ENCODE peak calls at places on chromosomes 11 and 22, in ten cellular contexts. C is PC-9, S is GM23338, Z is fibroblast of lung, B is psoas muscle, F is stomach, J is RWPE2, R is colonic mucosa, I is lung, H is BJ. N is an unnamed sample. For H3K27me3, the result is how much of the 10 kb centered on the place peaks cover.

GRCh38 chr11:5289696-5290095 is 12.1 kb downstream of the OR51B4 start:
- DNase-seq in F (no peak), J (no peak), S (no peak), B (no peak), H (no peak), R (no peak), I (no peak), C (no peak), Z (no peak), N (no peak)

GRCh38 chr11:57662893-57663292 is 5.0 kb upstream of the ZDHHC5 start:
- DNase-seq in S (peak), R (no peak), F (no peak), H (no peak), C (peak), B (no peak), I (no peak), Z (no peak), J (no peak), N (no peak)

GRCh38 chr22:39266398-39267030 is 21.7 kb upstream of the PDGFB start:
- DNase-seq in R (no peak), S (no peak), F (no peak), B (no peak), I (no peak), Z (peak), C (peak), H (no peak), J (no peak), N (peak)

GRCh38 chr22:18968011-18968749 is 32.1 kb upstream of the PRODH start:
- DNase-seq in Z (peak), H (no peak), J (no peak), B (peak), C (no peak), F (no peak), I (no peak), S (peak), R (no peak), N (no peak)

GRCh38 chr11:96102664-96103068 is 178.8 kb upstream of the MTMR2 start:
- DNase-seq in S (no peak), B (no peak), I (no peak), J (no peak), Z (peak), F (no peak), R (no peak), C (peak), H (peak), N (no peak)

GRCh38 chr11:103959279-103959930 is 77.0 kb upstream of the DDI1 start:
- DNase-seq in Z (no peak), I (no peak), F (no peak), S (no peak), H (peak), B (no peak), C (no peak), R (no peak), J (no peak), N (peak)

GRCh38 chr11:12827929-12828812 is 153.9 kb downstream of the TEAD1 start:
- DNase-seq in S (peak), Z (peak), H (no peak), I (no peak), F (peak), R (peak), B (no peak), J (no peak), C (peak), N (no peak)

GRCh38 chr11:11668293-11668692 is 46.5 kb upstream of the GALNT18 start:
- DNase-seq in I (no peak), C (no peak), B (no peak), H (no peak), S (no peak), F (no peak), R (no peak), Z (no peak), J (no peak), N (no peak)

GRCh38 chr11:126336646-126337045 is 18.8 kb upstream of the ST3GAL4 start:
- DNase-seq in Z (no peak), H (no peak), C (peak), J (peak), I (no peak), F (no peak), B (no peak), R (no peak), S (peak), N (no peak)

GRCh38 chr11:125365196-125365931 is 130.7 kb downstream of the FEZ1 start:
- DNase-seq in I (no peak), Z (no peak), C (no peak), F (no peak), B (no peak), S (no peak), H (no peak), J (no peak), R (no peak), N (no peak)

GRCh38 chr11:74681686-74682651 is 49.3 kb downstream of the CHRDL2 start:
- DNase-seq in C (no peak), F (peak), R (no peak), J (no peak), H (no peak), Z (no peak), B (peak), S (no peak), I (no peak), N (no peak)

GRCh38 chr11:108340958-108341357 is 118.1 kb downstream of the ATM start:
- DNase-seq in F (no peak), B (no peak), C (peak), R (no peak), Z (no peak), H (no peak), I (no peak), J (peak), S (peak), N (no peak)

GRCh38 chr11:108346451-108346850 is 120.9 kb downstream of the C11orf65 start:
- DNase-seq in S (no peak), H (no peak), C (no peak), F (no peak), R (no peak), Z (no peak), I (no peak), B (no peak), J (no peak), N (no peak)

GRCh38 chr11:108345767-108346166 is 121.6 kb downstream of the C11orf65 start:
- DNase-seq in S (no peak), I (no peak), H (no peak), C (no peak), R (no peak), F (no peak), B (no peak), J (no peak), Z (no peak), N (no peak)

GRCh38 chr11:108341654-108342053 is 118.8 kb downstream of the ATM start:
- DNase-seq in J (no peak), C (no peak), I (no peak), Z (no peak), R (no peak), S (no peak), B (no peak), F (no peak), H (no peak), N (no peak)

DNA sequence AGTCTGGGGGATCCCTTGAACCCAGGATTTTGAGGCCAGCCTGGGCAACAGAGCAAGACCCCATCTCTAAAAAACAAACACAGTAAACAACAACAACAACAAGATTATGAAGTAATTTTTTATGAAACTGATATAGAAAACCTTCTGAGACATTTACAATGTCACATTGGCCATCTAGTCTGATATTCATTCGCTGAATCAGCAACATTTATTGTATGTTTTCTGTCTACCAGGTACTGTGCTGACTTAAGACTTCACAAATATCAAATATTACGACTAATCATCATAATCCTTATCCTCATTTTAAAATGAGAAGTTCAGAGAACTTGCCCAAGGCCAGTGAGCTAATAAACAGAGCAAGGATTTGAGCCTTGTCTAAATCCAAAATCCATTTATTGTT is 120.8 kb downstream of the ATM start:
- DNase-seq in C (no peak), J (no peak), F (no peak), R (no peak), S (no peak), I (no peak), B (no peak), H (no peak), Z (no peak), N (no peak)
- H3K27me3 ChIP-seq in C (under half), J (under half), F (under half), R (under half), S (under half), I (under half), B (under half), H (under half), Z (under half), N (under half)

GRCh38 chr22:44670220-44670983 is 31.6 kb upstream of the PRR5 start:
- DNase-seq in Z (no peak), F (no peak), R (no peak), C (no peak), I (no peak), B (peak), S (no peak), H (no peak), J (no peak), N (no peak)

GRCh38 chr22:44668190-44668885 is 33.7 kb upstream of the PRR5 start:
- DNase-seq in I (no peak), S (peak), C (no peak), J (no peak), R (no peak), H (no peak), F (no peak), B (peak), Z (no peak), N (no peak)

GRCh38 chr22:44668886-44669724 is 32.9 kb upstream of the PRR5 start:
- DNase-seq in I (no peak), S (no peak), H (no peak), F (no peak), B (peak), Z (no peak), C (no peak), J (no peak), R (no peak), N (no peak)

GRCh38 chr22:44667829-44668189 is 34.2 kb upstream of the PRR5 start:
- DNase-seq in B (peak), Z (no peak), F (no peak), C (no peak), R (no peak), H (no peak), I (no peak), J (no peak), S (no peak), N (no peak)

DNA sequence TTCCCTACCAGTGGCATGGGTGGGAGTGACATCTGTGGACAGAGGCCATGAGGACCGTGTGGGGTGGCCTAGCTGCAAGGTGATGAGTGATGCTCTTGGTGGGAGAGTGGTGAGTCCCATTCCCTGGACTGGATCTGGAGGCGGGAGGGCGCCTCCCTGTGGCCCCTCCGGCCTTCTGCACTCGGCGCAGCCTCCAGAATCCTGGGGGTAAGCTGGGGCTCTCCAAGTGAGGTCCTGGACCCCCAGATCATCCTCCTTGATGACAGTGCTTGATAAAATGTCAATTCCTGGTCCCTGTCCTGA is 32.3 kb upstream of the PRR5 start:
- DNase-seq in I (no peak), H (no peak), Z (no peak), C (no peak), F (no peak), B (peak), S (peak), R (no peak), J (no peak), N (no peak)
- H3K4me3 ChIP-seq in I (no peak), H (peak), Z (peak), C (no peak), F (peak), B (peak), S (peak), R (no peak), J (no peak), N (no peak)

GRCh38 chr11:19808076-19808911 is 95.7 kb downstream of the NAV2 start:
- DNase-seq in I (no peak), S (no peak), B (no peak), J (no peak), F (no peak), R (no peak), Z (no peak), H (no peak), C (no peak), N (no peak)
- TF ChIP-seq CTCF in I (no peak), S (no peak), B (peak), J (peak), F (no peak), R (no peak), Z (peak), H (peak), C (peak), N (peak)

DNA sequence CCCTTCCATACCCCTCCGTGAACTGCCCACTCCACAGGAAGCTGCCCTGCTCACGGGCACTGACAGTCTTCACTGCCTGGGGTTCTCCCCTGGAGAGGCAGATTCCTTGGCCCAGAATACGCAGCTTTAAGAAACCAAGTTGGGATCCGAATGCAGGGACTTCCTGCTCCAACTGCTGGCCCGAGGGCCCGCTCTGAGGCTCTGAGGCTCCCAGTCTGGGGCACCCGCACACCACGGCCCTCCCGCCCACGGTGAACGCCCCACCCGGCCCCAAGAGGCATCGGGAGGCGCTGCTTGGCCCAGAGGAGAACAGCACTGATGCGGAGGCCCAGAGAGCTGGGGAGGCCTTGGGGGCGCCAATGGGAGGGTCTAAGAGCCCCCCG is 42.3 kb downstream of the IGF2 start:
- DNase-seq in H (no peak), I (no peak), S (peak), B (peak), J (no peak), Z (no peak), R (no peak), F (no peak), C (no peak), N (no peak)
- H3K27me3 ChIP-seq in H (under half), I (under half), S (under half), B (under half), J (under half), Z (under half), R (under half), F (under half), C (under half), N (under half)

GRCh38 chr11:2386591-2386990 is 9.5 kb downstream of the CD81 start:
- DNase-seq in C (no peak), R (no peak), I (no peak), Z (no peak), J (no peak), S (no peak), H (no peak), B (peak), F (no peak), N (no peak)
- H3K4me3 ChIP-seq in C (no peak), R (no peak), I (no peak), Z (no peak), J (no peak), S (no peak), H (no peak), B (no peak), F (no peak), N (peak)

DNA sequence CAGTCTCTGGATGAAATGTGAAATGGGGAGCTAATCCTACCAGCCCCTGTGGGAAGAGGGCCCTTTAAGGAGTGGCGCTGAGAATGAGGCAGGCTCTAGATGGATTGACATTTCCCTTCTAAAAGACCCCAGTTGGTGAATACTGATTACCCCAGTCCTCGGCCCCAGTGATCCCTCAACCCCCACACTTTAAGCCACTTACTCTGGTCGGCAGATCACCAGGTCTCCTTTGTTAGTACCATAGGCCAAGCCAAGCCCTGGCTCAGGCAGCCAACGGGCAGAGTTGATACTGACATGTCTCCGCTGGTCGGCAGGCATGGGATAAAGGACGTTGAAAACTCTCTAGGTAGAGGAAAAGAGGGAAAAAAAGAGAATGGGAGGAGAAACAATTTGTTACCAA is 26.1 kb upstream of the CHRM4 start:
- DNase-seq in J (no peak), S (peak), B (no peak), Z (no peak), I (no peak), R (no peak), F (no peak), C (no peak), H (no peak), N (no peak)
- TF ChIP-seq CTCF in J (no peak), S (no peak), B (no peak), Z (no peak), I (no peak), R (no peak), F (no peak), C (no peak), H (no peak), N (no peak)

GRCh38 chr22:20429254-20430100 is 8.1 kb downstream of the SCARF2 start:
- DNase-seq in H (no peak), S (peak), F (peak), R (peak), B (peak), C (no peak), J (peak), I (peak), Z (no peak), N (peak)
- H3K27me3 ChIP-seq in H (under half), S (half or more), F (half or more), R (half or more), B (under half), C (under half), J (under half), I (under half), Z (under half), N (under half)

DNA sequence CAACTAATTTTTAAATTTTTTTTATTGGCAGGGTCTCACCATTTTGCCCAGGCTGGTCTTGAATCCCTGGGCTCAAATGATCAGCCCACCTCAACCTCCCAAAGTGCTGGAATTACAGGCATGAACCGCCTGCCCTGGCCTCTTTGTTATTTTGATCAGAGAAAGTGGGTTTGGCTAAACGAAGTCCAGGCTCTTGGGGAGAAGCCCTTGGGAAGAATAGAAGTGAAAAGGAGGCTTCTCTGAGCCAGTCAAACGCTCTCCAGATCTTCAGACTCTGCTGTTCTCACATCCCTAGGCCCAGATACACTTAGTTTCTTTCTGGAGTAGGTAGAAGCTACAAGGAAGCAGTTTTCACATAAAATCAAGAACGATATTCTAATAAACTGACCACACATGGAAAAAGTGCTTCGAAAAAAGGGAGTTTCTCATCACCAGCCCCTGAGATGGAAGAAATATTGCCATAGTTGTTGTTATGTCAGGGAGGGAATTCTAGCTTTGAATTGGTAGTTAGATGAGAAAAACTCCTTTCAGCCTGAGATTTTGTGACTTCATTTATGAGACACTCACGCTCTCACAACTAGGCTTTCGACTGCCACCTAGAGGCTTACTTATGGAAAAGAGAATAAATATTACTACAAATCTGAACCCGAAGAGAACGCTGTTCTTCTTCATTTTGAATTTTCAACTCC is 41.7 kb upstream of the AQP11 start:
- DNase-seq in S (peak), J (no peak), B (no peak), I (no peak), F (no peak), H (no peak), Z (peak), R (peak), C (peak), N (no peak)
- H3K4me3 ChIP-seq in S (peak), J (no peak), B (no peak), I (no peak), F (no peak), H (no peak), Z (no peak), R (no peak), C (no peak), N (no peak)

DNA sequence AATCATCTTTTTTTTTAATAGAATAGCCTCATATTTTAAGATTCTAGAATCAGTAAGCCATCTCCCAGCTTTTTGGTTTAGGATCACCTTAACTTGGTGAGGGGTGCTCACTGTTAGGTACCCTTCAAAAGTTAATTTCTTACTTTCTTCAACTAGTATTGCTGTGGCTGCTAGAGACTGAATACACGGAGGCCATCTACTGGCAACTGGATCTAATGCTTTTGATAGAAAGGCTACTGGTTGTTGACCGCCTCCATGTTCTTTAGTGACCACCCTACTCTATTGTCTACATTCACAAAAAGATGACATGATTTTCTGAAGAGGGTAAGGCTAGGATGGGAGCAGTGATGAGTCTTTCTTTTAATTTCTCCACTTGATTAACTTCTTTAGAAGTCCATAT is 16.7 kb upstream of the ALDH3B2 start:
- DNase-seq in C (peak), B (no peak), Z (peak), S (no peak), F (no peak), H (no peak), R (no peak), I (no peak), J (no peak), N (no peak)
- TF ChIP-seq CTCF in C (peak), B (no peak), Z (peak), S (peak), F (no peak), H (peak), R (no peak), I (no peak), J (peak), N (peak)

DNA sequence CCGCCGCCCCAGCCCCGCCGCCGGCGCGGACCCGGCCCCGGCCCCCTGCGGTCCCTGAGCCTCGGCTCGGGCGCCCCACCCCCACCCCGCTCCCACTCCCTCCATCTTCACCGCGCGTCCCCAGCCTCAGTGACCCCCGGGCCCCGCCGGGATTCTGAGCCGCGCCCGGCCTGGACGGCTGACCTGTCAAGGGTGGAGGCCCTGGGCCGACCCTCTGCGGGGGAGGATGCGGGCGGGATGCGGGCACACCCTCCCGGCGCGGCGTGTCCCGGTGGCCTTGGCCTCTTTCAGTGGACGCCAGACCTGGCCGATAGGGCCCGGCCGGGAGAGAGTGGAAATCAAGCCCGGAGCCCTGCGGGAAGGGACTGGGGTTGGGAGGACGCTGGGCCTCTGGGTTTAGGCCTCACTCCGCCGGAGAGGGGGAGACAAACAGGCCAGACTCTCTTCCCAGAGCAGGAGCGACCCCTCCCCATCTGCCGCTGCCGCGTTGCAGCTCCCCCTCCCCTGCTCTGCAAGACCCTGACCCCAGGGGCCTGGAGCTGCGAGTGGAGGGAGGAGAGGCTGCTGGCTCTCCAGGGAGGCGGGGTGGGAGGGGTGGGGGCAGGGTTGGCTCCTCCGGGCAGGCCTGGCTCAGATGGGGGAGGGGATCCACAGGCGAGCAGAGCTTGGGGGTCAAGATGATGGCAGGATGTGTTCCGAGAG is 525 bp downstream of the MAPK8IP2 start:
- DNase-seq in I (no peak), H (no peak), J (peak), Z (no peak), S (no peak), F (no peak), C (no peak), B (no peak), R (no peak), N (no peak)
- H3K27me3 ChIP-seq in I (under half), H (under half), J (under half), Z (under half), S (half or more), F (half or more), C (half or more), B (under half), R (under half), N (under half)